ENCODE peak calls at places on chromosomes 2 and 18, in five cellular contexts. U is neuronal stem cell, R is PC-3, S is heart right ventricle, H is BE2C. N is an unnamed sample.

GRCh38 chr2:134203175-134203574 is 50.7 kb upstream of the MGAT5 start:
- DNase-seq in U (no peak), R (peak; percentile 12), S (no peak), H (no peak), N (no peak)

GRCh38 chr2:233013027-233013461 is at the start of gene NGEF:
- DNase-seq in U (no peak), R (no peak), S (no peak), H (no peak), N (no peak)

GRCh38 chr2:158507141-158507540 is 50.4 kb downstream of the PKP4 start:
- DNase-seq in U (no peak), R (no peak), S (no peak), H (no peak), N (no peak)

GRCh38 chr18:34773378-34773777 is 63.3 kb downstream of the DTNA start:
- DNase-seq in U (no peak), R (peak; percentile 3), S (no peak), H (no peak), N (no peak)

GRCh38 chr2:162301151-162301804 is 17.2 kb downstream of the IFIH1 start:
- DNase-seq in U (peak; percentile 31), R (peak; percentile 72), S (peak; percentile 21), H (peak; percentile 12), N (peak; percentile 83)

GRCh38 chr2:10452334-10452733 is 4.2 kb upstream of the ODC1 start:
- DNase-seq in U (no peak), R (peak; percentile 99), S (no peak), H (peak; percentile 74), N (peak; percentile 73)

GRCh38 chr2:69465513-69466456 is 28.6 kb upstream of the NFU1 start:
- DNase-seq in U (no peak), R (no peak), S (peak; percentile 75), H (no peak), N (no peak)

GRCh38 chr18:39772155-39772919 is 2182.7 kb upstream of the PIK3C3 start:
- DNase-seq in U (no peak), R (no peak), S (no peak), H (no peak), N (no peak)

GRCh38 chr2:102130651-102130991 is 11.9 kb upstream of the IL1R1 start:
- DNase-seq in U (no peak), R (no peak), S (no peak), H (no peak), N (no peak)

N was measured in cardiac muscle cell.